ENCODE peak calls at places on chromosomes 11 and 22, in eight cellular contexts. W is mucosa of descending colon, B is AG10803, C is progenitor cell of endocrine pancreas, H is fibroblast of lung, R is fibroblast of mammary gland, L is heart left ventricle, Y is esophagus squamous epithelium. D is an unnamed sample.
A peak's percentile ranks its signal among the peaks of the same experiment; 100 is the strongest.

GRCh38 chr11:32448232-32448631 is 12.9 kb upstream of the WT1 start:
- DNase-seq in W (no peak), B (no peak), C (no peak), H (peak; percentile 8), R (peak; percentile 14), L (no peak), Y (no peak), D (peak; percentile 23)

GRCh38 chr11:14644396-14645246 is 1.0 kb downstream of the PDE3B start:
- DNase-seq in W (peak; percentile 73), B (no peak), C (peak; percentile 47), H (peak; percentile 16), R (no peak), L (peak; percentile 46), Y (no peak), D (peak; percentile 44)

GRCh38 chr11:93945596-93945995 is 75.6 kb upstream of the HEPHL1 start:
- DNase-seq in W (no peak), B (no peak), C (no peak), H (no peak), R (no peak), L (no peak), Y (no peak), D (no peak)

GRCh38 chr22:49077586-49077985 is 750.1 kb downstream of the BRD1 start:
- DNase-seq in W (no peak), B (no peak), C (no peak), H (no peak), R (no peak), L (no peak), Y (no peak), D (no peak)

GRCh38 chr22:27752771-27753170 is 48.8 kb downstream of the MN1 start:
- DNase-seq in W (no peak), B (peak; percentile 75), C (no peak), H (peak; percentile 61), R (peak; percentile 42), L (peak; percentile 80), Y (no peak), D (no peak)

GRCh38 chr11:101920992-101921391 is 4.7 kb upstream of the ANGPTL5 start:
- DNase-seq in W (no peak), B (no peak), C (no peak), H (no peak), R (no peak), L (no peak), Y (no peak), D (no peak)

GRCh38 chr22:24482586-24482985 is 12.5 kb upstream of the UPB1 start:
- DNase-seq in W (no peak), B (peak; percentile 91), C (no peak), H (peak; percentile 94), R (peak; percentile 72), L (no peak), Y (no peak), D (no peak)

GRCh38 chr22:24996420-24996952 is 44.0 kb downstream of the KIAA1671 start:
- DNase-seq in W (no peak), B (peak; percentile 11), C (no peak), H (peak; percentile 66), R (peak; percentile 23), L (peak; percentile 53), Y (no peak), D (no peak)

GRCh38 chr11:133955091-133955846 is 1.5 kb downstream of the IGSF9B start:
- DNase-seq in W (peak; percentile 58), B (no peak), C (no peak), H (no peak), R (no peak), L (peak; percentile 92), Y (no peak), D (no peak)

GRCh38 chr11:126700773-126701554 is 299.6 kb downstream of the KIRREL3 start:
- DNase-seq in W (no peak), B (peak; percentile 66), C (no peak), H (peak; percentile 27), R (no peak), L (no peak), Y (no peak), D (no peak)

GRCh38 chr11:13118194-13118593 is 109.1 kb downstream of the RASSF10 start:
- DNase-seq in W (no peak), B (peak; percentile 95), C (no peak), H (peak; percentile 100), R (peak; percentile 93), L (no peak), Y (no peak), D (no peak)

GRCh38 chr11:28738549-28738948 is 630.4 kb downstream of the METTL15 start:
- DNase-seq in W (no peak), B (peak; percentile 39), C (no peak), H (peak; percentile 76), R (no peak), L (no peak), Y (no peak), D (no peak)

GRCh38 chr11:129815596-129816461 is at the start of gene TMEM45B:
- DNase-seq in W (peak; percentile 89), B (no peak), C (peak; percentile 20), H (no peak), R (no peak), L (no peak), Y (no peak), D (peak; percentile 18)

GRCh38 chr11:62689421-62690183 is at the start of gene LRRN4CL:
- DNase-seq in W (peak; percentile 70), B (peak; percentile 99), C (no peak), H (peak; percentile 91), R (peak; percentile 97), L (peak; percentile 88), Y (no peak), D (no peak)

GRCh38 chr22:48806227-48806781 is 1021.4 kb downstream of the BRD1 start:
- DNase-seq in W (no peak), B (no peak), C (no peak), H (no peak), R (no peak), L (no peak), Y (no peak), D (no peak)

GRCh38 chr22:20130739-20131592 is 638 bp upstream of the ZDHHC8 start:
- DNase-seq in W (peak; percentile 89), B (peak; percentile 77), C (peak; percentile 47), H (peak; percentile 84), R (peak; percentile 53), L (peak; percentile 96), Y (peak; percentile 31), D (peak; percentile 73)

GRCh38 chr11:73312806-73313403 is 4.8 kb downstream of the ARHGEF17 start:
- DNase-seq in W (no peak), B (peak; percentile 74), C (no peak), H (peak; percentile 50), R (peak; percentile 60), L (no peak), Y (no peak), D (no peak)

GRCh38 chr11:70535191-70535971 is 137.1 kb downstream of the CTTN start:
- DNase-seq in W (no peak), B (no peak), C (no peak), H (no peak), R (no peak), L (peak; percentile 1), Y (no peak), D (no peak)

GRCh38 chr22:47625013-47625385 is 862.5 kb downstream of the TBC1D22A start:
- DNase-seq in W (no peak), B (no peak), C (no peak), H (no peak), R (no peak), L (no peak), Y (no peak), D (no peak)

DNA sequence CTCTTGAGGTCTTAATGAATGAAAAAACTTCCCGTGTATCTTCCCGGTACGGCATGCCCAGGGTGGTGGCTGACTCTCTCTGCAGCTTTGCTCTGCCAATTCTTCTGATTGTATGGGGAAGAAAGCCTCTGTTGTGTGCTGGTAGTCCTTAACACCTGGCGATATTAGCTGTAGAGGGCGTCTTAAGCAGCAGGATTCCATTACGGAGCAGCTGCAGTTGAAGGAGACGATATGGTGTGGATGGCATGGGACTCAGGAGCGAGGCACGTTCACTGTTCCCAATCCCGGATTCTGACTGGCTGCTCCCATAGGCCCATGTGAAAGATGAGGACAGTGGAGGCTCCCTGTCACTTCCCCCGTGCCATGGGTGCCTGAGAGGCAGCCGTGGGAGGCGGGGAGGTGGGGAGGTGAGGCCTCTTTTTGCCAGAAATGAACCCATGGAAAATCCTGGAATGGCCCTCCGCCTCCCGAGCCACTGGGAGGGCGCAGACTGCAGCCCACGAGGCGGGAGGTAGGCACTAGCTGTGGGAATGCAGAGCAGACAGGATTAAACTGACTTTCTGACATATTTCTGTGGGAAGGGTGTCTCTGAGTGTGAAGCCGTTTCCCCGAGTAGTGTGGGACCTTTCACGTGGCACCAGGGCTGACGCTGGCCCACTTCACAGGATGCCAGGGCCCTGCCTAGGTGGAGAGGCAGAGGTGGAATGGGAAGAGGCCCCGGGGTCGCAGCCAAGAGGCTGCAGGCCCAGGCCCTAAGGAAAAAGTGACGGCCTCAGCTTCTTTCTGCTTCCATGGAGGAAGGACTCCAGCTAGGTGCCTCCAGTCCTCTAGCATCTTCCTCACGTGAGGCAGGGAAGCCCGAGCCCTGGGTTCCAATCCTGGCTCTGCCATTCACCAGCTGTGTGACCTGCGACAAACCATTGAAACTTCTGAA is 121.4 kb upstream of the CD82 start:
- DNase-seq in W (no peak), B (no peak), C (no peak), H (no peak), R (no peak), L (no peak), Y (no peak), D (no peak)
- TF ChIP-seq CTCF in W (no peak), B (no peak), C (no peak), H (no peak), R (no peak), L (no peak), Y (no peak), D (no peak)

DNA sequence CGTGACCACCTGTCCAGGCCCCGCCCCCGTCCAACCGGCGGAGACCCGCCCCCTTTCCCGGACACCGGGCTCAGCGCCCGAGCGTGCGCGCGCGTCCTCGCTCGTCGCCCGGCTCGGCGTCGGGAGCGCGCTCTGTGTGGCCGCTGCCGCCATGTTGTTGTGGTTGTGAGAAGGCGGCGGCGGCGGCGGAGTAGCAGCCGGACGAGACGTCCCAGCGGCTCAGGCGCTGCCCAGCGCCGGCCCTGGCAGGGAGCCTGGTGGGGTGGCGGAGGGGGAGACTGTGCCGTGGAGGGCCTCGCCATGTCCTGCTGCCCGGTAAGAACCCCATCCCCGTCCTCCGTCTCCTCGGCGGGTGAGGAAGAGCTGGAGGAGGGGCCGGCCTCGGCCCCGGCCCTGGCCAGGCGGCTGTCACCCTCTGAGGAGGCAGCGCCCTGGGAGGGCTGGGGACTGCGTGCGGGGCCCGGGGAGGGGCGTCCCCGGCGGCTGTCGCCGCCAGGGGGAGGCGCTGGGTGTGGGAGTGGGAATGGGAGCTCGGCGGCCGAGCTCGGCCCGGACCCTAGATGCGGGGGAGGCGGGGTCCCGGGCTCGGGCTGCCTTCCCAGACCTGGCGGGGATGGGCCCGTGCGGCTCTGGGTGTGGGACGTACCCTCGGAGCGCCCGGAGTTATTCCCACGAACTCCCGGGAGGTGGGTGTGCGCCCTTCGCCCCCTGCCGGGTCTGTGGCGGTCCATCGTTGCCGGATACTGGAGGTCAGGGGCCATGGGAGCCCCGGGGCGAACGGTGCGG is at the start of gene MTMR3:
- DNase-seq in W (peak; percentile 97), B (peak; percentile 84), C (peak; percentile 96), H (peak; percentile 84), R (peak; percentile 83), L (peak; percentile 96), Y (peak; percentile 36), D (peak; percentile 99)
- TF ChIP-seq CTCF in W (no peak), B (no peak), C (peak; percentile 65), H (peak; percentile 11), R (peak; percentile 0), L (peak; percentile 44), Y (peak; percentile 56), D (peak; percentile 71)

GRCh38 chr11:115303304-115303703 is 200.9 kb downstream of the CADM1 start:
- DNase-seq in W (no peak), B (no peak), C (no peak), H (no peak), R (no peak), L (no peak), Y (no peak), D (no peak)
- TF ChIP-seq CTCF in W (no peak), B (no peak), C (no peak), H (no peak), R (no peak), L (no peak), Y (no peak), D (no peak)

GRCh38 chr11:1054143-1055108 is 17.9 kb upstream of the MUC6 start:
- DNase-seq in W (peak; percentile 91), B (peak; percentile 66), C (no peak), H (no peak), R (peak; percentile 27), L (peak; percentile 22), Y (no peak), D (no peak)
- TF ChIP-seq CTCF in W (no peak), B (no peak), C (no peak), H (no peak), R (no peak), L (no peak), Y (no peak), D (no peak)

D was measured in endothelial cell.